ENCODE peak calls at places on chromosomes 12 and 14, in seven cellular contexts. C is uterus, Z is choroid plexus epithelial cell, E is NB4, Q is fibroblast of lung, D is AG10803, W is AG04450. F is an unnamed sample.

GRCh38 chr14:98931911-98932310 is 340.1 kb downstream of the BCL11B start:
- DNase-seq in E (peak; percentile 30), C (no peak), Q (no peak), W (no peak), D (no peak), Z (no peak), F (no peak)

GRCh38 chr12:124689585-124689984 is 122.2 kb upstream of the NCOR2 start:
- DNase-seq in Q (no peak), D (no peak), Z (no peak), E (no peak), C (no peak), W (no peak), F (no peak)

GRCh38 chr14:53784688-53785087 is 171.9 kb downstream of the BMP4 start:
- DNase-seq in C (no peak), D (no peak), Q (no peak), Z (no peak), W (no peak), E (no peak), F (no peak)

GRCh38 chr14:52906141-52906601 is 44.7 kb downstream of the FERMT2 start:
- DNase-seq in Q (peak; percentile 91), D (peak; percentile 83), W (peak; percentile 67), C (no peak), Z (peak; percentile 86), E (no peak), F (peak; percentile 75)

GRCh38 chr14:64509036-64509435 is 4.5 kb downstream of the ZBTB1 start:
- DNase-seq in D (no peak), E (no peak), C (no peak), Z (no peak), W (no peak), Q (no peak), F (no peak)

GRCh38 chr14:68553326-68553725 is 239.5 kb downstream of the ZFP36L1 start:
- DNase-seq in D (no peak), C (peak; percentile 17), Q (no peak), E (no peak), Z (no peak), W (no peak), F (no peak)

GRCh38 chr12:54304187-54304810 is 3.5 kb upstream of the NFE2 start:
- DNase-seq in C (peak; percentile 28), W (no peak), E (peak; percentile 100), Z (peak; percentile 71), D (peak; percentile 60), Q (peak; percentile 57), F (no peak)

GRCh38 chr12:64672925-64673409 is 62.7 kb downstream of the RASSF3 start:
- DNase-seq in Q (peak; percentile 57), D (peak; percentile 43), Z (peak; percentile 61), C (peak; percentile 66), W (no peak), E (no peak), F (no peak)

GRCh38 chr12:13193403-13194100 is 3.0 kb upstream of the EMP1 start:
- DNase-seq in E (no peak), Q (no peak), D (no peak), W (no peak), C (no peak), Z (no peak), F (no peak)

GRCh38 chr14:61609143-61609851 is 86.0 kb upstream of the HIF1A start:
- DNase-seq in D (peak; percentile 83), W (no peak), Z (peak; percentile 55), E (no peak), C (peak; percentile 29), Q (peak; percentile 82), F (no peak)

GRCh38 chr12:31037028-31037427 is 36.6 kb upstream of the DDX11 start:
- DNase-seq in Z (no peak), Q (no peak), C (no peak), D (no peak), E (no peak), W (no peak), F (no peak)

GRCh38 chr12:48956279-48957140 is 777 bp downstream of the ARF3 start:
- DNase-seq in W (peak; percentile 89), Q (peak; percentile 99), D (peak; percentile 93), C (peak; percentile 83), E (peak; percentile 94), Z (peak; percentile 98), F (peak; percentile 95)

GRCh38 chr12:125122668-125123067 is 57.4 kb downstream of the AACS start:
- DNase-seq in E (no peak), Q (no peak), W (no peak), Z (no peak), C (no peak), D (no peak), F (no peak)

GRCh38 chr14:105275267-105275946 is 25.4 kb downstream of the BRF1 start:
- DNase-seq in E (no peak), Z (peak; percentile 81), Q (peak; percentile 22), W (peak; percentile 18), D (peak; percentile 70), C (no peak), F (no peak)

GRCh38 chr12:108594-108993 is 42.0 kb downstream of the IQSEC3 start:
- DNase-seq in D (no peak), C (no peak), W (no peak), E (no peak), Q (no peak), Z (no peak), F (no peak)

GRCh38 chr12:47812797-47813490 is 6.8 kb downstream of the HDAC7 start:
- DNase-seq in Q (peak; percentile 92), E (peak; percentile 99), C (peak; percentile 92), D (peak; percentile 81), W (no peak), Z (peak; percentile 90), F (peak; percentile 57)

GRCh38 chr12:47808574-47809380 is 10.9 kb downstream of the HDAC7 start:
- DNase-seq in E (peak; percentile 88), C (no peak), D (no peak), Z (no peak), W (no peak), Q (no peak), F (no peak)

GRCh38 chr12:47813491-47814196 is 6.1 kb downstream of the HDAC7 start:
- DNase-seq in D (no peak), C (no peak), Q (no peak), Z (no peak), E (peak; percentile 91), W (no peak), F (no peak)

GRCh38 chr12:47811581-47812484 is 7.9 kb downstream of the HDAC7 start:
- DNase-seq in C (peak; percentile 84), Q (peak; percentile 92), E (peak; percentile 43), Z (peak; percentile 67), D (peak; percentile 80), W (no peak), F (no peak)

DNA sequence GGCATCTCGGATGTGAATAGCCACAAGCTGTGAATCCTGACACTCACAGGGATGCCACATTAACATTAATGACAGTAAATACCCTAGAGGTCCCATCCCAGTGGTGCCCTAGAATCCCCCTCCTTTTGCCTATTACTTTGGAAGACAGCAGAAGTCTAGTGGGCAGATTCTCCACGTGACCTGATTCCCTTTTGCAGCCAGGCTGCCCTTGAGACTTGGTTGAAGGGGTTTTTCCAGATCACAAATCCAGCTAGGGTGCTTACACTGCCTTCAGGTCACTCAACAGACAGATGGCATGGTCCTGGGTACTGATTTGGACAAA is 8.7 kb downstream of the HDAC7 start:
- DNase-seq in C (no peak), Q (no peak), W (no peak), Z (no peak), E (peak; percentile 39), D (no peak), F (no peak)
- H3K4me3 ChIP-seq in C (no peak overlapping the region), Q (no peak overlapping the region), W (no peak overlapping the region), Z (no peak overlapping the region), E (no peak overlapping the region), D (no peak overlapping the region), F (no peak overlapping the region)

GRCh38 chr14:23009939-23010718 is at the start of gene C14orf93:
- DNase-seq in C (peak; percentile 81), W (no peak), D (peak; percentile 57), Z (peak; percentile 66), Q (peak; percentile 51), E (peak; percentile 82), F (no peak)
- TF ChIP-seq CTCF in C (no peak), W (no peak), D (no peak), Z (no peak), Q (no peak), E (no peak), F (no peak)

GRCh38 chr12:128820723-128821432 is 2.9 kb downstream of the SLC15A4 start:
- DNase-seq in Q (no peak), C (no peak), D (no peak), E (peak; percentile 53), W (no peak), Z (peak; percentile 38), F (no peak)
- H3K4me3 ChIP-seq in Q (no peak overlapping the region), C (no peak overlapping the region), D (no peak overlapping the region), E (peak overlapping the region; percentile 25), W (no peak overlapping the region), Z (no peak overlapping the region), F (no peak overlapping the region)

DNA sequence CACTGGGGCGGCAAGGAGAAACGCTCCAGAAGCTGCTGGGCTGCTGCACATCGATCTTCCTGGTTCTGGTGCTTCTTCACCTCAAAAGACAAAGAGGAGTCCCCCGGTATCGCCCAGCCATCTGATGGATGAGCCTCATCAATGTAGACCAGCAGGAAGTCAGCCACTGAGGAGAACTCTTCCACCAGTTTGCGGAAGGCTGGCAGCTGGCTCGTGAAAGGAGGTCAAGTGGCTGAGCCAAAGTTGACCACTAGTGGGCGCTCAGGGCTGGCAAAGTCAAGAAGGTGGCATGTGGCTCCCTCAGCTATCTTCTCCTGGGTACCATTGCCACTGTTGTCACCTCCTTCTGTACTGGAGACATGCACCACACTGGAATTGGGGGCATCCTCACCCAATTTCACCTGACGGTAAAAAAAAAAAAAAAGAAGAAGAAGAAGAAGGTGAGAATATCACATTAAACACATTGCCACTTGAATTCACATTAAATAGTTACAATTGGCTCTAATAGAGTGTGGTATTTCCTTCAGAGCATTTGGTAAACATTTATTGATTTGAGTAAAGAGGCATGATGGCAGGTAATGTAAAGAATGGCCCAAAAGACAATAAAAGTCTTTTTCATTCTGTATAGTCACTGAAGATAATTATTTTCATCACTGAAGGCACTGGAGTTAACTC is 8.3 kb downstream of the DIO2 start:
- DNase-seq in E (peak; percentile 55), D (no peak), C (no peak), Q (no peak), Z (no peak), W (no peak), F (no peak)
- TF ChIP-seq CTCF in E (peak; percentile 72), D (peak; percentile 33), C (no peak), Q (no peak), Z (peak; percentile 35), W (peak; percentile 28), F (peak; percentile 18)

DNA sequence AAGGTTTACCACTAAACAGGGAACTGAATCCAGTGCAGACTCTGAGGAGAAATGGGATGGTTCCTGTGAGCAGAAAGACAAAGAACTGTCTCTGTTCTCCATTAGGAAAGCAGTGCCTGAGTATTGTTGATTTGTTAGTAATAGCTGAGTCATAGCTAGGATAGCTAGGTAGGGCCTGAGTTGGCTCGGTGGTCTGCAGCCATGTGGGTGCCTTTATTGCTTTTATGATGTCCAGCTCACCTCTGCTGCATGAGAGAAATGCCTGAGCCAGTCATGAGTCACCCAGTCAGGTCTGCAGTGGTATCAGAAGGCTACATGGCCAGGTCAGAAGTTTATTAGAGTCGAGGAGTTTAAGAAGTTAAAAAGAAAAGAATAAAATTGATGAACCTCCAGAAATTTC is 24.2 kb downstream of the TRHDE start:
- DNase-seq in E (no peak), C (no peak), Z (peak; percentile 54), D (no peak), W (peak; percentile 67), Q (peak; percentile 96), F (peak; percentile 53)
- H3K4me3 ChIP-seq in E (no peak overlapping the region), C (no peak overlapping the region), Z (no peak overlapping the region), D (no peak overlapping the region), W (peak overlapping the region; percentile 31), Q (no peak overlapping the region), F (no peak overlapping the region)

GRCh38 chr12:93962336-93962735 is 186.0 kb upstream of the PLXNC1 start:
- DNase-seq in Q (no peak), D (no peak), W (no peak), E (no peak), C (no peak), Z (no peak), F (no peak)
- TF ChIP-seq CTCF in Q (no peak), D (no peak), W (no peak), E (no peak), C (no peak), Z (no peak), F (no peak)